ENCODE peak calls at places on chromosomes 5 and 9, in five cellular contexts. K is brain microvascular endothelial cell, N is cardiac muscle cell, J is A549, D is tibial artery. I is an unnamed sample.

GRCh38 chr5:27682600-27682999 is 644.2 kb upstream of the CDH9 start:
- DNase-seq in J (no peak), N (peak), D (no peak), K (peak), I (no peak)

GRCh38 chr5:157729858-157730257 is 1.4 kb upstream of the THG1L start:
- DNase-seq in J (no peak), K (no peak), N (no peak), D (no peak), I (no peak)

GRCh38 chr5:57735754-57736153 is 253.1 kb upstream of the ACTBL2 start:
- DNase-seq in K (peak), N (no peak), J (peak), D (no peak), I (no peak)

GRCh38 chr5:76422742-76423141 is 19.7 kb downstream of the IQGAP2 start:
- DNase-seq in J (no peak), K (no peak), N (no peak), D (no peak), I (no peak)

GRCh38 chr5:178902849-178903248 is 7.1 kb downstream of the ZFP2 start:
- DNase-seq in J (no peak), N (no peak), D (no peak), K (no peak), I (no peak)

GRCh38 chr5:59034498-59035186 is 451.8 kb downstream of the RAB3C start:
- DNase-seq in K (peak), J (no peak), D (no peak), N (peak), I (no peak)

GRCh38 chr5:160903076-160903475 is 51.1 kb upstream of the ATP10B start:
- DNase-seq in J (no peak), D (no peak), N (no peak), K (no peak), I (no peak)

GRCh38 chr9:93218671-93219420 is 34.9 kb downstream of the WNK2 start:
- DNase-seq in N (no peak), K (no peak), J (no peak), D (no peak), I (no peak)

GRCh38 chr5:160619381-160619780 is 197.7 kb downstream of the PTTG1 start:
- DNase-seq in J (no peak), D (no peak), N (no peak), K (no peak), I (no peak)

GRCh38 chr9:89427621-89428221 is 70.2 kb downstream of the SEMA4D start:
- DNase-seq in N (no peak), D (no peak), J (no peak), K (no peak), I (no peak)

GRCh38 chr5:35890021-35890740 is 33.5 kb downstream of the IL7R start:
- DNase-seq in D (no peak), K (no peak), J (no peak), N (no peak), I (no peak)

GRCh38 chr9:134333874-134334581 is 7.8 kb downstream of the RXRA start:
- DNase-seq in D (no peak), N (peak), K (no peak), J (no peak), I (no peak)

GRCh38 chr5:69024241-69024651 is 69.6 kb upstream of the SLC30A5 start:
- DNase-seq in N (peak), D (no peak), K (no peak), J (peak), I (no peak)

GRCh38 chr9:82148849-82149544 is 160.4 kb downstream of the SPATA31D1 start:
- DNase-seq in J (no peak), N (peak), D (no peak), K (peak), I (no peak)

GRCh38 chr5:50553560-50553984 is 112.5 kb upstream of the EMB start:
- DNase-seq in J (no peak), D (no peak), N (peak), K (no peak), I (no peak)

GRCh38 chr9:14219865-14220655 is 93.9 kb downstream of the NFIB start:
- DNase-seq in J (no peak), D (no peak), N (no peak), K (no peak), I (no peak)

GRCh38 chr9:78026947-78027346 is 4.7 kb downstream of the GNAQ start:
- DNase-seq in J (no peak), N (no peak), D (no peak), K (no peak), I (no peak)

GRCh38 chr9:129237195-129237611 is 59.1 kb upstream of the IER5L start:
- DNase-seq in D (no peak), N (no peak), J (peak), K (peak), I (peak)

GRCh38 chr9:69121155-69122085 is 52.7 kb upstream of the TJP2 start:
- DNase-seq in J (peak), K (peak), N (peak), D (no peak), I (peak)

GRCh38 chr5:134140530-134141201 is 26.2 kb downstream of the TCF7 start:
- DNase-seq in K (peak), N (peak), J (peak), D (peak), I (peak)

GRCh38 chr9:32663741-32664140 is 28.3 kb upstream of the TAF1L start:
- DNase-seq in N (no peak), D (no peak), K (no peak), J (no peak), I (no peak)

GRCh38 chr5:117084052-117084451 is 509.4 kb upstream of the SEMA6A start:
- DNase-seq in J (no peak), N (peak), K (no peak), D (no peak), I (no peak)

GRCh38 chr5:23411200-23411599 is 96.2 kb upstream of the PRDM9 start:
- DNase-seq in K (no peak), J (no peak), D (no peak), N (no peak), I (no peak)

GRCh38 chr5:138934971-138935370 is 59.8 kb upstream of the LRRTM2 start:
- DNase-seq in N (no peak), K (no peak), J (no peak), D (no peak), I (no peak)

GRCh38 chr5:65663804-65664521 is 39.1 kb downstream of the SHLD3 start:
- DNase-seq in D (no peak), J (peak), K (no peak), N (peak), I (no peak)

GRCh38 chr5:58484505-58484904 is 6.7 kb upstream of the GAPT start:
- DNase-seq in N (no peak), D (no peak), K (no peak), J (no peak), I (no peak)

GRCh38 chr5:113693621-113694130 is 180.2 kb downstream of the YTHDC2 start:
- DNase-seq in D (no peak), K (no peak), N (no peak), J (no peak), I (no peak)

GRCh38 chr5:40022057-40022456 is 597.3 kb upstream of the DAB2 start:
- DNase-seq in D (no peak), J (no peak), N (no peak), K (no peak), I (no peak)

GRCh38 chr5:180648658-180649296 is 623 bp downstream of the FLT4 start:
- DNase-seq in J (peak), K (no peak), D (no peak), N (peak), I (no peak)

GRCh38 chr9:98572054-98572627 is 136.6 kb downstream of the GABBR2 start:
- DNase-seq in J (no peak), N (no peak), K (no peak), D (no peak), I (no peak)

GRCh38 chr5:67030289-67031069 is 166.1 kb downstream of the CD180 start:
- DNase-seq in D (no peak), N (no peak), J (no peak), K (no peak), I (no peak)

GRCh38 chr9:123339666-123340414 is 16.2 kb upstream of the CRB2 start:
- DNase-seq in K (no peak), J (no peak), D (no peak), N (no peak), I (peak)

GRCh38 chr5:4901305-4901751 is 238.8 kb upstream of the ADAMTS16 start:
- DNase-seq in K (no peak), D (no peak), N (no peak), J (no peak), I (no peak)

GRCh38 chr5:14683906-14684455 is 19.5 kb downstream of the OTULIN start:
- DNase-seq in D (no peak), K (no peak), N (no peak), J (no peak), I (no peak)

GRCh38 chr5:55638455-55638854 is 73.7 kb downstream of the SLC38A9 start:
- DNase-seq in D (no peak), N (no peak), K (no peak), J (no peak), I (no peak)

GRCh38 chr9:130333041-130334040 is 67.8 kb downstream of the HMCN2 start:
- DNase-seq in K (no peak), J (no peak), D (no peak), N (no peak), I (no peak)

GRCh38 chr5:162852145-162852544 is 585.2 kb upstream of the CCNG1 start:
- DNase-seq in K (no peak), D (no peak), J (no peak), N (peak), I (no peak)

GRCh38 chr9:97904725-97905124 is 17.6 kb downstream of the TRMO start:
- DNase-seq in J (no peak), N (no peak), D (no peak), K (no peak), I (no peak)

GRCh38 chr9:137613259-137613658 is 5.5 kb upstream of the EHMT1 start:
- DNase-seq in N (no peak), D (no peak), K (no peak), J (no peak), I (no peak)
- H3K27ac ChIP-seq in N (peak), D (no peak), K (no peak), J (peak), I (no peak)

GRCh38 chr5:72607381-72607780 is 100.2 kb upstream of the ZNF366 start:
- DNase-seq in K (no peak), N (no peak), J (no peak), D (no peak), I (no peak)

GRCh38 chr5:72602696-72603685 is 95.8 kb upstream of the ZNF366 start:
- DNase-seq in K (no peak), J (no peak), N (no peak), D (no peak), I (no peak)

GRCh38 chr5:72601861-72602260 is 94.7 kb upstream of the ZNF366 start:
- DNase-seq in J (no peak), N (no peak), K (no peak), D (no peak), I (no peak)

GRCh38 chr5:72606525-72606924 is 99.3 kb upstream of the ZNF366 start:
- DNase-seq in K (no peak), N (no peak), D (no peak), J (no peak), I (no peak)

GRCh38 chr5:72604111-72604792 is 97.0 kb upstream of the ZNF366 start:
- DNase-seq in J (no peak), D (no peak), N (no peak), K (no peak), I (no peak)
- H3K27ac ChIP-seq in J (peak), D (no peak), N (no peak), K (no peak), I (peak)

DNA sequence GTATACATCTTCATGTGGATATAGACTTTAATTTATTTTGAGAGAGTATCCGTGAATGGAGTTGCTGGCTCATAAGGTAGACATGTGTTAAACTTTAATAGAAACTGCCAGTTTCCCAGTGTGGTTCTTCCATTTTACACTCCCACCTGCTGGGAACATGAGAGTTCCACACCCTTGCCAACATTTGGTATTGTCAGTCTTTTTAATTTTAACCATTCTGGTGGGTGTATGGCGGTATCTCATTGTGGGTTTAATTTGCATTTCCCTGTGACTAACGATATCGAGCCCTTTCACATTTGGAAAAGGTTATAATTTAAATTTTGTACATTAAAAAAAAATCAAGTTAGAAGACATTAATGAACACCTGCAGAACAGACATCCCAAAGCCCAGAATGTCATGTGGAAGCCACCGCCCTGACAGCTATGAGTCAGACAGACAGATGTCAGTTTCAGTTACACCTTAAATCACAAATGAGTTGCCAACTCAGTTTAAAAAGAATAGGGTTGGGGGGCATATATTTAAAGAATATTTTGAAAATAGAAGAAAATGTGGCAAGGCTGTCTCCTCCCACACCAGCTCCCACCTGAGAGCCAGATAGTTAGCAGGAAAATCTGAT is 36.9 kb downstream of the ANKRD33B start:
- DNase-seq in D (no peak), J (no peak), K (no peak), N (no peak), I (no peak)
- H3K27ac ChIP-seq in D (peak), J (peak), K (no peak), N (peak), I (peak)

GRCh38 chr9:114385412-114386181 is 2.2 kb downstream of the AKNA start:
- DNase-seq in K (peak), N (no peak), J (no peak), D (peak), I (peak)
- H3K27ac ChIP-seq in K (peak), N (peak), J (peak), D (peak), I (peak)

DNA sequence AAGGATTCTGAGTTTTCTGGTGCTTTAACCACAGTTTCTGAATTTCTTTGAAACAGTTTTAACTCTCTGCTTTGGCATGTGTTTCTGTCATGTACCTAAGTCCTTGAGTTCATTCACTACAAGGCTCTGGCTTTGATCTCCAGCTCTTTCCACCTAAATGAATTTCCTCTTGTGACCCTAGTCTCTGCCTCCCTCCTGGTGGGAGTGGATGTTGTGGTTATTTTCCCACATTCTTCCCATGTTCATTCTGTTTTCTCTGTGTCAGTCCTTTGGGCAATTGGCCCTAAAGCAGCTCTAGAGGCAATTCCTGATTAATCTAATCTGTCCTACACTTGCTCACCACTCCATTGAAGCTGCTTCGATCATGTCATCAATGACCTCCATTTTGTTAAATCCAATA is 28.4 kb upstream of the DPYSL3 start:
- DNase-seq in K (no peak), D (no peak), J (no peak), N (no peak), I (no peak)
- H3K27ac ChIP-seq in K (no peak), D (no peak), J (no peak), N (no peak), I (no peak)

DNA sequence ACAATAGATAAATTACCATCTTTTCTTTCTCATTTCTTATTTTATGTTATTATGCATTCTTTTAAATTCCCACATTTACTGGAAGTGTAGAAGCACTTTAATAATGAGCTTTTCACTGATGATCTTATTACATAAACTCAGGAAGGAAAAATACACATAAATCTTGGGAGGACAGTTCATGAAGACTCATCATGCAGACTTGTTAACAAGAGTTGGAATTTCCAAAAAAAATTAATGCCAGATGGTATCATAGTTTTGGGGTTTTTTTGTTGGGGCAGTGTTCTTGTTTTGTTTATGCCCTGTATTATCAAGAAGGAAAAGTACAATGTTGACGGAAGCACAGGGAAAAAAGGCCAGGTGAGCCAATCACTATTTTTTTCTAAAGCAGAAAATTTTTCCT is 35.1 kb downstream of the CEMIP2 start:
- DNase-seq in N (no peak), J (no peak), K (no peak), D (no peak), I (no peak)
- H3K27ac ChIP-seq in N (peak), J (peak), K (no peak), D (no peak), I (no peak)

GRCh38 chr5:93577807-93578178 is 3.2 kb downstream of the NR2F1-AS1 start:
- DNase-seq in K (no peak), N (no peak), J (no peak), D (no peak), I (no peak)

GRCh38 chr5:93579561-93580386 is 1.2 kb downstream of the NR2F1-AS1 start:
- DNase-seq in K (no peak), J (no peak), N (no peak), D (no peak), I (no peak)

GRCh38 chr5:93578813-93579560 is 2.0 kb downstream of the NR2F1-AS1 start:
- DNase-seq in N (no peak), K (no peak), D (no peak), J (no peak), I (peak)

GRCh38 chr5:93576994-93577575 is 3.9 kb downstream of the NR2F1-AS1 start:
- DNase-seq in J (no peak), D (no peak), N (no peak), K (no peak), I (no peak)

DNA sequence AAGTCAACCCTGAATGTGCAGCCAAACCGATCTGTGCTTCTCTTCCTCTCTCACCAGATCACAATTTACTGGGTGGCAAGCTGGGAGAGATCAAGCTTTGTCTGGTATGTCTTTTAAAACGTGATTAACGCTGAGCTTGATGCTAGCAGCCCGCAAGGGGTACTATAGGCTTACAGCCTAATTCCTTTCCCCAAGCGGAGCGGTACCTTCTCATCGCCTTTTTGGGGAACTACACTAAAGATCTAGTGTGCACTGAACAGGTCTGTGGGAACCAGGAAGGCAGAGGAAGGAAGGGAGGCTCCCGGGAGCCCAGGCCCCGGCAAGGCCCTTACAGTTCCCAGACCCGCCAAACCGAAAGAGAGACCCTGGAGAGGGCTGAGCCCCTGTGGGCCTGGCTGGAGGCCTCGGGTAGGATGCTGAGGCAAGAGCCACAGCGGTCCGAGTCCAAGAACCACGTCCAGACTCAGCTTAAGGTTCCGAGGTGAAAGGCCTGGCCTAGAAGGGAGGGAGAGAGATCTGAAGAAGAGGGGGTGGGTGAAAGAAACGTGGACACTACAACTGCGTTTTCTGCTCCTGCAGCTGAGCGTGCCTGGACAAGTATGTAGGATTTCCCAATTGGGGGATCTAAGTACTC is 2.7 kb downstream of the NR2F1-AS1 start:
- DNase-seq in N (no peak), K (no peak), D (no peak), J (no peak), I (no peak)
- H3K27ac ChIP-seq in N (no peak), K (peak), D (no peak), J (no peak), I (peak)

I was measured in caudate nucleus.